ENCODE peak calls at places on chromosomes 4 and X, in seven cellular contexts. One of them, this sample, is unnamed.

GRCh38 chrX:70769659-70770232 is 138.8 kb downstream of the TEX11 start:
- DNase-seq in A172: no peak
- DNase-seq in GM12865: no peak
- DNase-seq in AML-193: peak; percentile 2
- DNase-seq in Daoy: no peak
- DNase-seq in non-pigmented ciliary epithelial cell: no peak
- DNase-seq in A549: peak; percentile 7
- DNase-seq in this sample: peak; percentile 10

GRCh38 chrX:117711774-117712173 is 404.8 kb downstream of the KLHL13 start:
- DNase-seq in A172: no peak
- DNase-seq in GM12865: no peak
- DNase-seq in AML-193: no peak
- DNase-seq in Daoy: no peak
- DNase-seq in non-pigmented ciliary epithelial cell: no peak
- DNase-seq in A549: no peak
- DNase-seq in this sample: no peak

GRCh38 chrX:133645977-133646750 is 230.9 kb upstream of the GPC4 start:
- DNase-seq in A172: no peak
- DNase-seq in GM12865: no peak
- DNase-seq in AML-193: no peak
- DNase-seq in Daoy: no peak
- DNase-seq in non-pigmented ciliary epithelial cell: no peak
- DNase-seq in A549: no peak
- DNase-seq in this sample: no peak

GRCh38 chr4:88697588-88698329 is at the start of gene NAP1L5:
- DNase-seq in A172: peak; percentile 30
- DNase-seq in GM12865: peak; percentile 63
- DNase-seq in AML-193: no peak
- DNase-seq in Daoy: peak; percentile 61
- DNase-seq in non-pigmented ciliary epithelial cell: no peak
- DNase-seq in A549: peak; percentile 7
- DNase-seq in this sample: peak; percentile 11

GRCh38 chrX:111123606-111124179 is 27.7 kb downstream of the PAK3 start:
- DNase-seq in A172: no peak
- DNase-seq in GM12865: no peak
- DNase-seq in AML-193: no peak
- DNase-seq in Daoy: no peak
- DNase-seq in non-pigmented ciliary epithelial cell: no peak
- DNase-seq in A549: no peak
- DNase-seq in this sample: no peak

GRCh38 chr4:39636786-39637185 is 1.9 kb downstream of the SMIM14 start:
- DNase-seq in A172: no peak
- DNase-seq in GM12865: peak; percentile 54
- DNase-seq in AML-193: no peak
- DNase-seq in Daoy: peak; percentile 30
- DNase-seq in non-pigmented ciliary epithelial cell: no peak
- DNase-seq in A549: no peak
- DNase-seq in this sample: no peak

GRCh38 chr4:46016306-46016705 is 107.5 kb downstream of the GABRG1 start:
- DNase-seq in A172: no peak
- DNase-seq in GM12865: no peak
- DNase-seq in AML-193: no peak
- DNase-seq in Daoy: no peak
- DNase-seq in non-pigmented ciliary epithelial cell: no peak
- DNase-seq in A549: no peak
- DNase-seq in this sample: no peak

GRCh38 chr4:39166177-39166576 is 16.2 kb upstream of the WDR19 start:
- DNase-seq in A172: no peak
- DNase-seq in GM12865: no peak
- DNase-seq in AML-193: no peak
- DNase-seq in Daoy: no peak
- DNase-seq in non-pigmented ciliary epithelial cell: no peak
- DNase-seq in A549: no peak
- DNase-seq in this sample: peak; percentile 86

GRCh38 chr4:14348506-14348905 is 653.8 kb upstream of the CPEB2 start:
- DNase-seq in A172: no peak
- DNase-seq in GM12865: no peak
- DNase-seq in AML-193: no peak
- DNase-seq in Daoy: no peak
- DNase-seq in non-pigmented ciliary epithelial cell: no peak
- DNase-seq in A549: no peak
- DNase-seq in this sample: no peak

GRCh38 chr4:169902658-169903345 is 123.4 kb downstream of the MFAP3L start:
- DNase-seq in A172: no peak
- DNase-seq in GM12865: no peak
- DNase-seq in AML-193: no peak
- DNase-seq in Daoy: no peak
- DNase-seq in non-pigmented ciliary epithelial cell: no peak
- DNase-seq in A549: no peak
- DNase-seq in this sample: no peak